ENCODE peak calls at places on chromosomes 7 and 10, in seven cellular contexts. G, D, M, T, F, K and U are unnamed samples.
A peak's percentile ranks its signal among the peaks of the same experiment; 100 is the strongest.

GRCh38 chr7:128459394-128459878 is 3.8 kb downstream of the HILPDA start:
- DNase-seq in G (peak; percentile 75), D (no peak), M (peak; percentile 70), T (peak; percentile 65), F (peak; percentile 71), K (peak; percentile 63), U (peak; percentile 43)

GRCh38 chr7:82696631-82697030 is 253.1 kb upstream of the CACNA2D1 start:
- DNase-seq in G (no peak), D (no peak), M (no peak), T (no peak), F (no peak), K (no peak), U (no peak)

GRCh38 chr7:129801882-129802281 is 150.9 kb downstream of the UBE2H start:
- DNase-seq in G (no peak), D (peak; percentile 12), M (no peak), T (no peak), F (no peak), K (no peak), U (no peak)

GRCh38 chr10:75335191-75335590 is 66.4 kb downstream of the ZNF503 start:
- DNase-seq in G (no peak), D (no peak), M (peak; percentile 10), T (no peak), F (peak; percentile 3), K (no peak), U (no peak)

GRCh38 chr10:120508393-120508792 is 51.4 kb downstream of the PLPP4 start:
- DNase-seq in G (no peak), D (no peak), M (peak; percentile 76), T (no peak), F (no peak), K (no peak), U (peak; percentile 70)

GRCh38 chr7:22488643-22489462 is 11.1 kb downstream of the STEAP1B start:
- DNase-seq in G (peak; percentile 73), D (no peak), M (peak; percentile 79), T (peak; percentile 52), F (peak; percentile 89), K (peak; percentile 83), U (peak; percentile 80)

GRCh38 chr10:118971187-118971586 is 58.3 kb upstream of the NANOS1 start:
- DNase-seq in G (no peak), D (no peak), M (no peak), T (no peak), F (no peak), K (no peak), U (no peak)

GRCh38 chr7:157691521-157692155 is 354.8 kb downstream of the DNAJB6 start:
- DNase-seq in G (no peak), D (peak; percentile 70), M (no peak), T (no peak), F (no peak), K (no peak), U (no peak)

GRCh38 chr10:124339951-124340760 is 78.6 kb downstream of the OAT start:
- DNase-seq in G (peak; percentile 64), D (peak; percentile 74), M (peak; percentile 97), T (no peak), F (peak; percentile 98), K (no peak), U (no peak)

GRCh38 chr7:5477723-5478531 is 54.3 kb upstream of the TNRC18 start:
- DNase-seq in G (no peak), D (no peak), M (no peak), T (no peak), F (no peak), K (no peak), U (no peak)

GRCh38 chr7:11376549-11376948 is 402.9 kb downstream of the PHF14 start:
- DNase-seq in G (no peak), D (no peak), M (no peak), T (no peak), F (no peak), K (no peak), U (peak; percentile 51)